ENCODE peak calls at places on chromosomes 4 and X, in five cellular contexts. One of them, this sample, is unnamed.
A peak's percentile ranks its signal among the peaks of the same experiment; 100 is the strongest.

GRCh38 chrX:119753639-119754257 is 4.6 kb upstream of the SOWAHD start:
- DNase-seq in cardiac muscle cell: peak; percentile 49
- DNase-seq in Right ventricle myocardium superior: no peak
- DNase-seq in activated CD8-positive, alpha-beta T cell treated with anti-CD3 and anti-CD28 coated beads for 36 hours: peak; percentile 69
- DNase-seq in naive thymus-derived CD4-positive, alpha-beta T cell: no peak
- DNase-seq in this sample: peak; percentile 33

GRCh38 chrX:145213504-145213903 is 33.8 kb upstream of the SPANXN1 start:
- DNase-seq in cardiac muscle cell: peak; percentile 5
- DNase-seq in Right ventricle myocardium superior: no peak
- DNase-seq in activated CD8-positive, alpha-beta T cell treated with anti-CD3 and anti-CD28 coated beads for 36 hours: peak; percentile 8
- DNase-seq in naive thymus-derived CD4-positive, alpha-beta T cell: no peak
- DNase-seq in this sample: peak; percentile 24

GRCh38 chr4:7973545-7973981 is 33.9 kb upstream of the AFAP1 start:
- DNase-seq in cardiac muscle cell: no peak
- DNase-seq in Right ventricle myocardium superior: no peak
- DNase-seq in activated CD8-positive, alpha-beta T cell treated with anti-CD3 and anti-CD28 coated beads for 36 hours: peak; percentile 43
- DNase-seq in naive thymus-derived CD4-positive, alpha-beta T cell: no peak
- DNase-seq in this sample: no peak

GRCh38 chr4:38857354-38858096 is 908 bp upstream of the TLR6 start:
- DNase-seq in cardiac muscle cell: no peak
- DNase-seq in Right ventricle myocardium superior: no peak
- DNase-seq in activated CD8-positive, alpha-beta T cell treated with anti-CD3 and anti-CD28 coated beads for 36 hours: peak; percentile 47
- DNase-seq in naive thymus-derived CD4-positive, alpha-beta T cell: no peak
- DNase-seq in this sample: peak; percentile 87

GRCh38 chrX:12141511-12141910 is 3.2 kb downstream of the FRMPD4 start:
- DNase-seq in cardiac muscle cell: no peak
- DNase-seq in Right ventricle myocardium superior: no peak
- DNase-seq in activated CD8-positive, alpha-beta T cell treated with anti-CD3 and anti-CD28 coated beads for 36 hours: no peak
- DNase-seq in naive thymus-derived CD4-positive, alpha-beta T cell: no peak
- DNase-seq in this sample: no peak

GRCh38 chr4:114677346-114677979 is 78.9 kb downstream of the UGT8 start:
- DNase-seq in cardiac muscle cell: no peak
- DNase-seq in Right ventricle myocardium superior: no peak
- DNase-seq in activated CD8-positive, alpha-beta T cell treated with anti-CD3 and anti-CD28 coated beads for 36 hours: no peak
- DNase-seq in naive thymus-derived CD4-positive, alpha-beta T cell: no peak
- DNase-seq in this sample: no peak

GRCh38 chrX:137195991-137196390 is 162.2 kb upstream of the GPR101 start:
- DNase-seq in cardiac muscle cell: no peak
- DNase-seq in Right ventricle myocardium superior: no peak
- DNase-seq in activated CD8-positive, alpha-beta T cell treated with anti-CD3 and anti-CD28 coated beads for 36 hours: no peak
- DNase-seq in naive thymus-derived CD4-positive, alpha-beta T cell: no peak
- DNase-seq in this sample: no peak

GRCh38 chr4:39037491-39037825 is 5.2 kb upstream of the TMEM156 start:
- DNase-seq in cardiac muscle cell: no peak
- DNase-seq in Right ventricle myocardium superior: no peak
- DNase-seq in activated CD8-positive, alpha-beta T cell treated with anti-CD3 and anti-CD28 coated beads for 36 hours: no peak
- DNase-seq in naive thymus-derived CD4-positive, alpha-beta T cell: no peak
- DNase-seq in this sample: no peak

GRCh38 chrX:138463476-138463875 is 248.0 kb downstream of the FGF13 start:
- DNase-seq in cardiac muscle cell: no peak
- DNase-seq in Right ventricle myocardium superior: no peak
- DNase-seq in activated CD8-positive, alpha-beta T cell treated with anti-CD3 and anti-CD28 coated beads for 36 hours: no peak
- DNase-seq in naive thymus-derived CD4-positive, alpha-beta T cell: no peak
- DNase-seq in this sample: no peak

GRCh38 chr4:128830906-128831525 is 21.5 kb downstream of the JADE1 start:
- DNase-seq in cardiac muscle cell: no peak
- DNase-seq in Right ventricle myocardium superior: no peak
- DNase-seq in activated CD8-positive, alpha-beta T cell treated with anti-CD3 and anti-CD28 coated beads for 36 hours: no peak
- DNase-seq in naive thymus-derived CD4-positive, alpha-beta T cell: no peak
- DNase-seq in this sample: no peak

GRCh38 chrX:44872817-44873414 is at the start of gene KDM6A:
- DNase-seq in cardiac muscle cell: peak; percentile 95
- DNase-seq in Right ventricle myocardium superior: peak; percentile 98
- DNase-seq in activated CD8-positive, alpha-beta T cell treated with anti-CD3 and anti-CD28 coated beads for 36 hours: peak; percentile 97
- DNase-seq in naive thymus-derived CD4-positive, alpha-beta T cell: peak; percentile 85
- DNase-seq in this sample: peak; percentile 96

GRCh38 chr4:81519428-81519775 is 47.7 kb upstream of the RASGEF1B start:
- DNase-seq in cardiac muscle cell: no peak
- DNase-seq in Right ventricle myocardium superior: no peak
- DNase-seq in activated CD8-positive, alpha-beta T cell treated with anti-CD3 and anti-CD28 coated beads for 36 hours: no peak
- DNase-seq in naive thymus-derived CD4-positive, alpha-beta T cell: no peak
- DNase-seq in this sample: no peak

GRCh38 chr4:164874791-164875190 is 2.2 kb upstream of the APELA start:
- DNase-seq in cardiac muscle cell: no peak
- DNase-seq in Right ventricle myocardium superior: no peak
- DNase-seq in activated CD8-positive, alpha-beta T cell treated with anti-CD3 and anti-CD28 coated beads for 36 hours: no peak
- DNase-seq in naive thymus-derived CD4-positive, alpha-beta T cell: no peak
- DNase-seq in this sample: no peak

GRCh38 chrX:18353931-18354368 is 538 bp downstream of the SCML2 start:
- DNase-seq in cardiac muscle cell: peak; percentile 38
- DNase-seq in Right ventricle myocardium superior: no peak
- DNase-seq in activated CD8-positive, alpha-beta T cell treated with anti-CD3 and anti-CD28 coated beads for 36 hours: peak; percentile 20
- DNase-seq in naive thymus-derived CD4-positive, alpha-beta T cell: peak; percentile 9
- DNase-seq in this sample: no peak

GRCh38 chr4:140628016-140628415 is 59.3 kb upstream of the UCP1 start:
- DNase-seq in cardiac muscle cell: no peak
- DNase-seq in Right ventricle myocardium superior: no peak
- DNase-seq in activated CD8-positive, alpha-beta T cell treated with anti-CD3 and anti-CD28 coated beads for 36 hours: no peak
- DNase-seq in naive thymus-derived CD4-positive, alpha-beta T cell: no peak
- DNase-seq in this sample: no peak

GRCh38 chr4:73740353-73740778 is at the start of gene CXCL8:
- DNase-seq in cardiac muscle cell: no peak
- DNase-seq in Right ventricle myocardium superior: peak; percentile 76
- DNase-seq in activated CD8-positive, alpha-beta T cell treated with anti-CD3 and anti-CD28 coated beads for 36 hours: no peak
- DNase-seq in naive thymus-derived CD4-positive, alpha-beta T cell: no peak
- DNase-seq in this sample: peak; percentile 97

GRCh38 chrX:106243376-106243775 is 75.3 kb downstream of the PWWP3B start:
- DNase-seq in cardiac muscle cell: no peak
- DNase-seq in Right ventricle myocardium superior: no peak
- DNase-seq in activated CD8-positive, alpha-beta T cell treated with anti-CD3 and anti-CD28 coated beads for 36 hours: no peak
- DNase-seq in naive thymus-derived CD4-positive, alpha-beta T cell: no peak
- DNase-seq in this sample: no peak

GRCh38 chr4:53173576-53173975 is 192.3 kb downstream of the SCFD2 start:
- DNase-seq in cardiac muscle cell: no peak
- DNase-seq in Right ventricle myocardium superior: no peak
- DNase-seq in activated CD8-positive, alpha-beta T cell treated with anti-CD3 and anti-CD28 coated beads for 36 hours: no peak
- DNase-seq in naive thymus-derived CD4-positive, alpha-beta T cell: no peak
- DNase-seq in this sample: no peak

GRCh38 chrX:78708171-78708570 is 39.3 kb upstream of the LPAR4 start:
- DNase-seq in cardiac muscle cell: peak; percentile 12
- DNase-seq in Right ventricle myocardium superior: no peak
- DNase-seq in activated CD8-positive, alpha-beta T cell treated with anti-CD3 and anti-CD28 coated beads for 36 hours: peak; percentile 1
- DNase-seq in naive thymus-derived CD4-positive, alpha-beta T cell: no peak
- DNase-seq in this sample: no peak

GRCh38 chrX:111003118-111003517 is 92.9 kb upstream of the PAK3 start:
- DNase-seq in cardiac muscle cell: no peak
- DNase-seq in Right ventricle myocardium superior: no peak
- DNase-seq in activated CD8-positive, alpha-beta T cell treated with anti-CD3 and anti-CD28 coated beads for 36 hours: no peak
- DNase-seq in naive thymus-derived CD4-positive, alpha-beta T cell: no peak
- DNase-seq in this sample: no peak

This sample was measured in NCI-H460.